ENCODE peak calls at places on chromosomes 7 and 10, in six cellular contexts. E is H9, P is IMR-90, U is neuronal stem cell, I is H1, K is trophoblast cell. X is an unnamed sample.

GRCh38 chr10:113933894-113934532 is 79.6 kb downstream of the NHLRC2 start:
- DNase-seq in E (no peak), P (no peak), U (no peak), I (no peak), K (no peak), X (no peak)

GRCh38 chr10:1160561-1160961 is 104.4 kb downstream of the WDR37 start:
- DNase-seq in E (no peak), P (no peak), U (no peak), I (no peak), K (no peak), X (no peak)

GRCh38 chr10:70849582-70850016 is 33.9 kb downstream of the SGPL1 start:
- DNase-seq in E (no peak), P (peak), U (no peak), I (no peak), K (peak), X (peak)

GRCh38 chr7:25259487-25260243 is 31.4 kb upstream of the NPVF start:
- DNase-seq in E (peak), P (peak), U (peak), I (peak), K (peak), X (peak)

GRCh38 chr10:96576277-96576980 is 10.4 kb downstream of the TM9SF3 start:
- DNase-seq in E (no peak), P (no peak), U (no peak), I (no peak), K (no peak), X (no peak)

GRCh38 chr10:4533626-4534025 is 292.4 kb upstream of the AKR1E2 start:
- DNase-seq in E (no peak), P (no peak), U (no peak), I (no peak), K (no peak), X (no peak)

GRCh38 chr7:106126170-106126938 is 14.2 kb upstream of the SYPL1 start:
- DNase-seq in E (no peak), P (peak), U (no peak), I (no peak), K (peak), X (peak)

GRCh38 chr10:98028168-98028770 is 2.2 kb downstream of the CRTAC1 start:
- DNase-seq in E (peak), P (peak), U (peak), I (peak), K (peak), X (peak)

GRCh38 chr7:50151661-50152060 is 58.6 kb upstream of the ZPBP start:
- DNase-seq in E (no peak), P (no peak), U (no peak), I (no peak), K (no peak), X (no peak)

GRCh38 chr10:112756118-112756512 is 193.9 kb upstream of the TCF7L2 start:
- DNase-seq in E (no peak), P (no peak), U (no peak), I (no peak), K (peak), X (no peak)

GRCh38 chr10:94858022-94858421 is 80.4 kb upstream of the CYP2C9 start:
- DNase-seq in E (no peak), P (no peak), U (no peak), I (no peak), K (no peak), X (no peak)

GRCh38 chr7:31061185-31061584 is 9.1 kb downstream of the ADCYAP1R1 start:
- DNase-seq in E (peak), P (no peak), U (no peak), I (no peak), K (no peak), X (no peak)

GRCh38 chr7:99469381-99470065 is 3.2 kb upstream of the ZNF789 start:
- DNase-seq in E (no peak), P (no peak), U (no peak), I (no peak), K (no peak), X (no peak)

GRCh38 chr10:71439670-71440425 is 43.1 kb downstream of the CDH23 start:
- DNase-seq in E (no peak), P (no peak), U (no peak), I (no peak), K (no peak), X (no peak)

GRCh38 chr10:50988792-50989191 is 85.5 kb upstream of the PRKG1 start:
- DNase-seq in E (no peak), P (peak), U (no peak), I (no peak), K (no peak), X (peak)

DNA sequence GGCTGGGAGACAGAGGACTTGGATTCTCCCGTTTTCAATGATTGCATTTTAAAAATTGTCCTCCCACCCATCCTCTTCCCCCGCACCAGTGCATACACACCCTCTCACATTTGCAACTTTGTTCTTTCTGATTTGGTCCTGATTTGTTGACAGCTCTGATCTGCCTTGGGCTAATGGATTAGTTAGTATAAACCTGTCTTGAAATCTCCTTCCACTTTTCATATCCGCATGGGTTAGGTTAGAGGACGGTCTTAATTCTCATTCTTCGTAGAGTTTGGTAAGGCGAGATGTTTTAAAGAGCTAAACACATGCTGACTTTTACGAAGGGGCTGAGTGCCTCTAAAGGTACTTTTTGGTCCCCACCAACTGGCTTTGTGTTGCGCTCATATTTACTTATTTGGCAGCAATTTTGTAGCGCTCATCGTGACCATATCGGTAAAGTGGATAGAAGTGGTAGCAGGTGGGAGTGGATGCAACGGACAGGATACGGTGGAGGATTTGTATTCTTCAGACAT is 1.1 kb downstream of the AHR start:
- DNase-seq in E (no peak), P (peak), U (peak), I (no peak), K (peak), X (peak)
- H4K91ac ChIP-seq in E (no peak), P (peak), U (no peak), I (no peak), K (no peak), X (peak)

DNA sequence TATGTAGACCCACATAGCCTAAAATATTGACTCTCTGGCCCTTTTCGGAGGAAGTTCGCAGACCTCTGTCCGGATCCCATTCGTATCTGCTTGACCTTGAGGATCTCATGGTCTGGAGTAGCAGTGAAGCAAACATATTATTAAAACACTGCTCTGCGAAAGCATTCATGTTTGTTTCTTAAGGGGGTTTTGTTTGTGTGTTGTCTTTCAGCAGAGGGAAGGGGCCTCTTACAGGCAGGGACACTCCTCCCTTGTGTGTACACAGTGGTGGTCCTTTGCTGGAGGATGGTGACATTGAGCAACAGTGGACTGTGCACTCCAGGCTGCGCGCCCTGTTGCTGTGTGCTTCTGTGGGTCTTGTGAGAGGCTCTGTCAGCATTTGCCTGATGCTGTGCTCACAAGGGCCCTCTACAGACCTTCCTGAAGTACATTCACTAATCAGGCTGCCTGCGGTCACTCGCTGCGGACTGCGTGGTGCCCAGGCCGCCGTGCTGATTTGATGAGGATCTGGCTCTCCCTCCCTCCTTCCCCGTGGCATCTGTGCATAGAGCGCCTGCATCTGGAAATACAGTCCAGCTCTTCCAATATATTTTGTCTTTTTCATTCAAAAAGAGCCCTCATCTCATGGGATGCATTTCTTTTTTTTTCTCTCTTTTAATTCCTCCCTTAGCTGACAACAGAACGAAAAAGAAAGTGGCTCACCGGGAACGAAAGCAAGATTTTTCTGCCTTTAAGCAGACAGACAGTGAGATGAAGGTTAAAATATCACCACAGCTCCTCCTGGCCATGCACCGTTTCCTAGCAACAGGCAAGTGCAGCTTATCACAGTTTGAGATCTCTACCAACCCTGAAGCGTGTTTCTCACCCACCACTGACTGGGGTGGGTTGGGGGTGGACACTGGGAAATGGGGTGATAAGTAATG is 135.8 kb downstream of the CNNM2 start:
- DNase-seq in E (peak), P (peak), U (peak), I (peak), K (peak), X (peak)
- H4K91ac ChIP-seq in E (no peak), P (peak), U (no peak), I (no peak), K (no peak), X (no peak)

GRCh38 chr7:84196007-84196551 is 1.5 kb upstream of the SEMA3A start:
- DNase-seq in E (peak), P (peak), U (no peak), I (no peak), K (no peak), X (peak)

GRCh38 chr7:84194484-84195260 is at the start of gene SEMA3A:
- DNase-seq in E (peak), P (peak), U (peak), I (no peak), K (peak), X (peak)

GRCh38 chr7:84193787-84194186 is 802 bp downstream of the SEMA3A start:
- DNase-seq in E (no peak), P (no peak), U (no peak), I (no peak), K (no peak), X (no peak)

GRCh38 chr7:84191842-84192241 is 2.7 kb downstream of the SEMA3A start:
- DNase-seq in E (no peak), P (peak), U (no peak), I (no peak), K (no peak), X (peak)

DNA sequence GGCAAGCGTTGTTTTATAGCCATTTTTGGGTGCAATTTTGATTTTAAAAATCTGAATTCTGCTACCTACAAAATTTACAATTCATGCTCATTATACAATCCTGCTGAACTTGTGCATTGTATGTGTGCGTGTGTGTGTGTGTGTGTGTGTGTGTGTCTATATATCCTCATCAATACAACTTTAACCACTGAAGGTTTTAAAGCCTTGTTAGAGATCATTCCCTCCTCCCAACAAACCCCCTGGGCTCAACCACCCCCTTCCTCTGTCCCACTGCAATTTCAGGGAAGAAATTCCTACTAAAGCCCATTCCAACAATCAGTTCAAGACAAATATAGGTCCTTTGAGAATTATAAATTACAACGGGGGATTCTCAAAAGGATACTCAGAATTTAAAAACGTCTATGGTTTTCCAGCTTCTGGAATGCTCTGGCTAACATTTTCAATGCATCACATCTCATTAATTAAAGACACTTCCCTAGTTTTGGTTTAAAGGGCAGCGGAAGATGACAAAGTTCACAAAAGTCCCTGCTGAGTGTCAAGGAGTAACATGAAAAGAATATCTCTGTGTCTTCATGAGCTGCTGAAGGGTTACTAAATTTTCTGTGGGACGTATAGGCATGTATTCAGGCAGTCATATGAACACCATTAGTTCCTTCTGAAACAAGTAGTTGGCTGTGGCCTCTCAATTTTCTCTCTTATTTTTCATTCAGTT is 862 bp upstream of the SEMA3A start:
- DNase-seq in E (no peak), P (no peak), U (no peak), I (no peak), K (no peak), X (peak)
- H4K91ac ChIP-seq in E (no peak), P (peak), U (no peak), I (no peak), K (no peak), X (no peak)

GRCh38 chr7:115840702-115841101 is 189.9 kb downstream of the TFEC start:
- DNase-seq in E (no peak), P (no peak), U (no peak), I (no peak), K (peak), X (peak)
- H4K91ac ChIP-seq in E (no peak), P (no peak), U (no peak), I (no peak), K (no peak), X (no peak)